ENCODE peak calls at places on chromosomes 4 and X, in seven cellular contexts. One of them, this sample, is unnamed.

GRCh38 chrX:5113128-5113527 is 1115.5 kb downstream of the NLGN4X start:
- DNase-seq in SK-N-SH: no peak
- DNase-seq in H1: no peak
- DNase-seq in HCT116: no peak
- DNase-seq in GM12878: no peak
- DNase-seq in HepG2: no peak
- DNase-seq in K562: peak
- DNase-seq in this sample: peak

GRCh38 chr4:33780952-33781655 is 2463.2 kb downstream of the ARAP2 start:
- DNase-seq in H1: no peak
- DNase-seq in HCT116: peak
- DNase-seq in HepG2: no peak
- DNase-seq in GM12878: no peak
- DNase-seq in K562: no peak
- DNase-seq in SK-N-SH: no peak
- DNase-seq in this sample: no peak

GRCh38 chr4:1593458-1593857 is 90.7 kb downstream of the FAM53A start:
- DNase-seq in HCT116: no peak
- DNase-seq in H1: no peak
- DNase-seq in SK-N-SH: peak
- DNase-seq in GM12878: no peak
- DNase-seq in HepG2: no peak
- DNase-seq in K562: peak
- DNase-seq in this sample: no peak

GRCh38 chr4:80239480-80239879 is 27.0 kb upstream of the FGF5 start:
- DNase-seq in GM12878: no peak
- DNase-seq in K562: no peak
- DNase-seq in HCT116: no peak
- DNase-seq in H1: no peak
- DNase-seq in HepG2: no peak
- DNase-seq in SK-N-SH: no peak
- DNase-seq in this sample: no peak

GRCh38 chr4:169270156-169270809 is 473 bp downstream of the SH3RF1 start:
- DNase-seq in HepG2: no peak
- DNase-seq in HCT116: no peak
- DNase-seq in GM12878: no peak
- DNase-seq in SK-N-SH: peak
- DNase-seq in K562: peak
- DNase-seq in H1: peak
- DNase-seq in this sample: no peak

GRCh38 chr4:16001484-16001858 is 38.5 kb upstream of the FGFBP2 start:
- DNase-seq in K562: peak
- DNase-seq in H1: peak
- DNase-seq in GM12878: peak
- DNase-seq in HepG2: peak
- DNase-seq in HCT116: peak
- DNase-seq in SK-N-SH: peak
- DNase-seq in this sample: peak

GRCh38 chrX:39974228-39974627 is 123.5 kb downstream of the BCOR start:
- DNase-seq in HCT116: no peak
- DNase-seq in GM12878: no peak
- DNase-seq in H1: no peak
- DNase-seq in HepG2: peak
- DNase-seq in K562: no peak
- DNase-seq in SK-N-SH: no peak
- DNase-seq in this sample: no peak

GRCh38 chr4:176270669-176271068 is 1.6 kb upstream of the ASB5 start:
- DNase-seq in HCT116: peak
- DNase-seq in SK-N-SH: no peak
- DNase-seq in GM12878: no peak
- DNase-seq in K562: no peak
- DNase-seq in H1: no peak
- DNase-seq in HepG2: peak
- DNase-seq in this sample: no peak

GRCh38 chrX:73562986-73563739 is at the start of gene CHIC1:
- DNase-seq in SK-N-SH: peak
- DNase-seq in GM12878: peak
- DNase-seq in K562: peak
- DNase-seq in HepG2: no peak
- DNase-seq in H1: peak
- DNase-seq in HCT116: no peak
- DNase-seq in this sample: peak

GRCh38 chr4:88859191-88859812 is 161.7 kb upstream of the NAP1L5 start:
- DNase-seq in H1: no peak
- DNase-seq in SK-N-SH: no peak
- DNase-seq in HepG2: no peak
- DNase-seq in GM12878: no peak
- DNase-seq in K562: no peak
- DNase-seq in HCT116: no peak
- DNase-seq in this sample: no peak

GRCh38 chrX:153582896-153583295 is 16.0 kb downstream of the CCNQ start:
- DNase-seq in GM12878: peak
- DNase-seq in SK-N-SH: peak
- DNase-seq in HCT116: no peak
- DNase-seq in H1: no peak
- DNase-seq in HepG2: peak
- DNase-seq in K562: peak
- DNase-seq in this sample: no peak

GRCh38 chrX:103631145-103631544 is 2.4 kb downstream of the TCEAL1 start:
- DNase-seq in K562: no peak
- DNase-seq in GM12878: no peak
- DNase-seq in SK-N-SH: no peak
- DNase-seq in HCT116: no peak
- DNase-seq in H1: no peak
- DNase-seq in HepG2: no peak
- DNase-seq in this sample: no peak

GRCh38 chrX:103628386-103629290 is at the start of gene TCEAL1:
- DNase-seq in HepG2: peak
- DNase-seq in SK-N-SH: peak
- DNase-seq in K562: peak
- DNase-seq in H1: peak
- DNase-seq in GM12878: no peak
- DNase-seq in HCT116: no peak
- DNase-seq in this sample: no peak

GRCh38 chrX:103626855-103627254 is 1.9 kb upstream of the TCEAL1 start:
- DNase-seq in SK-N-SH: no peak
- DNase-seq in H1: no peak
- DNase-seq in K562: no peak
- DNase-seq in HepG2: no peak
- DNase-seq in GM12878: no peak
- DNase-seq in HCT116: no peak
- DNase-seq in this sample: no peak

GRCh38 chrX:103630171-103630511 is 1.4 kb downstream of the TCEAL1 start:
- DNase-seq in GM12878: no peak
- DNase-seq in K562: no peak
- DNase-seq in SK-N-SH: no peak
- DNase-seq in HepG2: no peak
- DNase-seq in H1: no peak
- DNase-seq in HCT116: no peak
- DNase-seq in this sample: no peak

DNA sequence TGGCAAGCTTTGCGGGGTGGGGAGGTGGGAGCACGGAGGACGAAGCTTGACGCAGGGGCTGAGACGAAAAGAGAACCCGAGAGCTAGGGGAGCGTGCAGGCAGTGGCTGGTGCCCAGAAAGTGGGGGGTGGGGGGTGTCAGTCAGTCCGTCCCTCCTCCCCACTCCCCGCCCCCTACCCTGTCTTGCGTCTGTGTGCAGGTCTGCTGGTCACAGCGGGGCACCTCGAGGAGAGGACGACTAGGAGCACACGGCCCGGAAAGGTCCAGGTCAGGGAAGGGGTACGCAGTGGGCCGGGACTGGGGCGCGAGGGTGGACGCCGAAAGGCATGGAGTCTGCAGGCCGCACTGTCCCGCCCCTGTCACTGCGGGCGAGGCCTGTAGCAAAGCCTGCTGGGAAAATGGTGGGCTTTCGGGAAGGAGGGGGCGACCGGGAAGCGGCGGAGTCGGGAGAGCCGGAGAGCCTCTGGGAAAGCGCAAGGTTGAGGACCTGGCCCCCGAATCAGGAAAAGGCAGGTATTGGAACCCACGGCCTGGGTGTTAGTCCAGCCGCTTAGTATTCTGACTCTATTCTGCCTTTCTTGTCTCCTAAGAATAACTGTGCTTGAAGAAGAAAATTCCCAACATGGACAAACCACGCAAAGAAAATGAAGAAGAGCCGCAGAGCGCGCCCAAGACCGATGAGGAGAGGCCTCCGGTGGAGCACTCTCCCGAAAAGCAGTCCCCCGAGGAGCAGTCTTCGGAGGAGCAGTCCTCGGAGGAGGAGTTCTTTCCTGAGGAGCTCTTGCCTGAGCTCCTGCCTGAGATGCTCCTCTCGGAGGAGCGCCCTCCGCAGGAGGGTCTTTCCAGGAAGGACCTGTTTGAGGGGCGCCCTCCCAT is 758 bp downstream of the TCEAL1 start:
- DNase-seq in HCT116: no peak
- DNase-seq in SK-N-SH: peak
- DNase-seq in HepG2: peak
- DNase-seq in K562: peak
- DNase-seq in GM12878: no peak
- DNase-seq in H1: peak
- DNase-seq in this sample: peak
- TF ChIP-seq YY1 in HCT116: no peak
- TF ChIP-seq YY1 in SK-N-SH: no peak
- TF ChIP-seq YY1 in HepG2: peak
- TF ChIP-seq YY1 in K562: no peak
- TF ChIP-seq YY1 in GM12878: peak
- TF ChIP-seq YY1 in H1: no peak
- TF ChIP-seq YY1 in this sample: peak

DNA sequence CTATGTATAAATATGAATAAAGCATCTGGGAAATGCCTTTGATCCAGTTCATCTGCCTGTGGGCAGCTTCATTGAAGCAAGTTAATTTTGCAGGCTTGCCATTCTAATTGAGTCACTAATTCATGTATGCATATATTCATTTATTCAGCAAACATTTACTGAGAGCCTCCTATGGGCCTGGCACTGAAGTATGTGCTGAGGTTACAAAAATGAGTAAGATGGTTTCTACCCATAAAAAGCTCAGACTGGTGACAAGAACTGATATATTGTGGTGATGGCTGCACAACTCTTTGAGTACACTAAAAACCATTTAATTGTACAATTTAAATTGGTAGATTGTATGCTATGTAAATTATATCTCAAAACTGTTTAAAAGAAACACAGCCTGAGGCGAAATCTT is 1.1 kb upstream of the MRPL1 start:
- DNase-seq in K562: no peak
- DNase-seq in H1: no peak
- DNase-seq in HCT116: no peak
- DNase-seq in GM12878: no peak
- DNase-seq in HepG2: peak
- DNase-seq in SK-N-SH: no peak
- DNase-seq in this sample: no peak
- H3K9ac ChIP-seq in K562: peak
- H3K9ac ChIP-seq in H1: peak
- H3K9ac ChIP-seq in HCT116: peak
- H3K9ac ChIP-seq in GM12878: peak
- H3K9ac ChIP-seq in HepG2: peak
- H3K9ac ChIP-seq in SK-N-SH: peak
- H3K9ac ChIP-seq in this sample: no peak

GRCh38 chr4:8639021-8639420 is 46.5 kb downstream of the CPZ start:
- DNase-seq in K562: no peak
- DNase-seq in HepG2: no peak
- DNase-seq in SK-N-SH: no peak
- DNase-seq in H1: no peak
- DNase-seq in HCT116: no peak
- DNase-seq in GM12878: no peak
- DNase-seq in this sample: no peak
- TF ChIP-seq YY1 in K562: no peak
- TF ChIP-seq YY1 in HepG2: no peak
- TF ChIP-seq YY1 in SK-N-SH: no peak
- TF ChIP-seq YY1 in H1: no peak
- TF ChIP-seq YY1 in HCT116: no peak
- TF ChIP-seq YY1 in GM12878: no peak
- TF ChIP-seq YY1 in this sample: no peak

DNA sequence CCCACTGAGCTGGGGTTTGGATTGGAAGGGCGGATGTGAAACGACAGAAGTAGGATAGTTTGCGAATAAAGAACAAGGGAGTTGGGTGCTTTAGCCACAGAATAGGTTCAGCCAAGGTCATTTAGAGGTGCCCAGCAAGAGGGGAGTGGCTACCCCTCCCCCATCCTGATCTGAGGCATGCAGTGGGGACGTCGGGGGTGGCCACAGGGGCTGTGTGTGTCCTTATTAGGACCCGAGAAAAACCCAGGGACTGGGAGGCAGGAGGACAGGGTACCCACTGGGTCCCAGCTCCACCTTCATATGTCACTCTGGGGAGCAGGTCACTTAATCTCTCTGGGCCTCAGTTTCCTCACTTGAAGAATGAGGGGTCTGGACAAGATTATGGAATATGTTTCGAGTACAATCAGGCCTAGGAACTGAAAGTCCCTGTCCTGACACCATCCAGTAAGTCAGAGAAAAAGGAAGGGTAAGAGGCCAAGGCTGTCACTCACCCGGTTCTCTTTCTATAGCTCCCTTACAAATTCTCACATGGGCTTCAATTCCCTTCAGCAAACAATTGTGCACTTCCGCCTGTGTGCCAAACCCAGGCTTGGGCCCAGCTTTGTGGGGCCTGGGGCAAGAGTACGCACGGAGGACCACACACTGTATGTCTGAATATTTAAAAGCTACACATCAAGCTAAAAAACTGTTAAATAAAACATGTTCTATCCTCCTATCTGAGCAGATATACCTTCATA is 4.2 kb upstream of the NYX start:
- DNase-seq in K562: no peak
- DNase-seq in SK-N-SH: no peak
- DNase-seq in H1: no peak
- DNase-seq in HCT116: no peak
- DNase-seq in HepG2: no peak
- DNase-seq in GM12878: no peak
- DNase-seq in this sample: no peak
- H3K9ac ChIP-seq in K562: peak
- H3K9ac ChIP-seq in SK-N-SH: peak
- H3K9ac ChIP-seq in H1: no peak
- H3K9ac ChIP-seq in HCT116: peak
- H3K9ac ChIP-seq in HepG2: peak
- H3K9ac ChIP-seq in GM12878: peak
- H3K9ac ChIP-seq in this sample: peak

GRCh38 chr4:39559641-39560040 is 32.4 kb upstream of the UGDH start:
- DNase-seq in HepG2: no peak
- DNase-seq in SK-N-SH: no peak
- DNase-seq in HCT116: no peak
- DNase-seq in H1: no peak
- DNase-seq in GM12878: no peak
- DNase-seq in K562: no peak
- DNase-seq in this sample: no peak
- TF ChIP-seq YY1 in HepG2: no peak
- TF ChIP-seq YY1 in SK-N-SH: no peak
- TF ChIP-seq YY1 in HCT116: no peak
- TF ChIP-seq YY1 in H1: no peak
- TF ChIP-seq YY1 in GM12878: no peak
- TF ChIP-seq YY1 in K562: no peak
- TF ChIP-seq YY1 in this sample: no peak

GRCh38 chr4:139419388-139419914 is 34.5 kb upstream of the RAB33B start:
- DNase-seq in HCT116: no peak
- DNase-seq in SK-N-SH: no peak
- DNase-seq in K562: no peak
- DNase-seq in GM12878: no peak
- DNase-seq in HepG2: no peak
- DNase-seq in H1: no peak
- DNase-seq in this sample: no peak

GRCh38 chr4:139416073-139416673 is 37.7 kb upstream of the RAB33B start:
- DNase-seq in HepG2: peak
- DNase-seq in H1: no peak
- DNase-seq in SK-N-SH: peak
- DNase-seq in HCT116: peak
- DNase-seq in GM12878: no peak
- DNase-seq in K562: peak
- DNase-seq in this sample: peak

GRCh38 chr4:139420652-139421051 is 33.3 kb upstream of the RAB33B start:
- DNase-seq in SK-N-SH: no peak
- DNase-seq in HCT116: no peak
- DNase-seq in GM12878: no peak
- DNase-seq in HepG2: no peak
- DNase-seq in K562: no peak
- DNase-seq in H1: no peak
- DNase-seq in this sample: no peak
- H3K9ac ChIP-seq in SK-N-SH: no peak
- H3K9ac ChIP-seq in HCT116: no peak
- H3K9ac ChIP-seq in GM12878: no peak
- H3K9ac ChIP-seq in HepG2: no peak
- H3K9ac ChIP-seq in K562: no peak
- H3K9ac ChIP-seq in H1: no peak
- H3K9ac ChIP-seq in this sample: no peak